ENCODE peak calls at places on chromosomes 13 and 19, in ten cellular contexts. S is transverse colon; I is uterus; L is NCI-H1092 treated with DMSO at 0.1 percent for 48 hours; T is progenitor cell of endocrine pancreas; N is lower leg skin; G is stimulated activated naive CD4-positive, alpha-beta T cell treated with Interleukin-2 at 50 U/mL for 16 hours; H is EL; E is neural crest cell; D is NCI-H2107. R is an unnamed sample.

GRCh38 chr13:99303863-99304521 is 3.2 kb downstream of the GPR183 start:
- DNase-seq in N (no peak), G (peak), T (no peak), I (no peak), E (no peak), D (no peak), S (peak), H (no peak), L (no peak), R (no peak)

GRCh38 chr13:44244288-44244687 is 129.3 kb upstream of the SERP2 start:
- DNase-seq in E (no peak), H (no peak), L (no peak), T (no peak), G (no peak), S (no peak), N (no peak), D (no peak), I (no peak), R (no peak)

GRCh38 chr13:73366241-73366640 is 307.4 kb downstream of the KLF5 start:
- DNase-seq in G (no peak), N (no peak), T (no peak), L (no peak), D (no peak), I (no peak), E (no peak), H (no peak), S (no peak), R (no peak)

GRCh38 chr13:41007359-41008118 is 11.6 kb downstream of the ELF1 start:
- DNase-seq in S (no peak), N (no peak), I (no peak), D (no peak), G (no peak), L (no peak), T (no peak), H (peak), E (no peak), R (no peak)

GRCh38 chr13:35994131-35994966 is 136.8 kb downstream of the DCLK1 start:
- DNase-seq in D (no peak), N (no peak), L (no peak), H (peak), I (peak), T (no peak), E (no peak), G (no peak), S (no peak), R (peak)

GRCh38 chr13:81540777-81541176 is 1199.9 kb upstream of the SPRY2 start:
- DNase-seq in H (no peak), E (no peak), S (no peak), D (no peak), T (no peak), G (no peak), L (no peak), N (no peak), I (no peak), R (no peak)

GRCh38 chr13:66886248-66886647 is 343.9 kb downstream of the PCDH9 start:
- DNase-seq in E (no peak), D (no peak), S (no peak), T (no peak), G (no peak), N (no peak), L (peak), I (no peak), H (no peak), R (no peak)

GRCh38 chr13:44904982-44905381 is 84.3 kb downstream of the NUFIP1 start:
- DNase-seq in S (peak), T (no peak), D (no peak), G (no peak), I (peak), E (no peak), H (peak), N (peak), L (no peak), R (no peak)

GRCh38 chr19:38252935-38253691 is 3.1 kb downstream of the PPP1R14A start:
- DNase-seq in E (no peak), L (no peak), T (no peak), N (no peak), I (peak), H (no peak), D (no peak), G (no peak), S (no peak), R (no peak)

GRCh38 chr19:38425810-38426466 is at the start of gene RASGRP4:
- DNase-seq in E (no peak), N (no peak), H (no peak), I (no peak), L (no peak), G (peak), T (no peak), S (peak), D (no peak), R (no peak)

GRCh38 chr19:18636969-18637629 is at the start of gene KLHL26:
- DNase-seq in H (no peak), E (no peak), L (no peak), D (no peak), S (no peak), N (no peak), G (no peak), T (no peak), I (no peak), R (no peak)

GRCh38 chr13:20415694-20416107 is 110.0 kb downstream of the CRYL1 start:
- DNase-seq in E (no peak), H (no peak), N (no peak), I (no peak), S (no peak), D (no peak), T (no peak), G (no peak), L (no peak), R (no peak)

R was measured in vagina.